ENCODE peak calls at places on chromosomes 2 and 18, in ten cellular contexts. T, Z, D, U, N, S, O, L, V and M are unnamed samples.
A peak's percentile ranks its signal among the peaks of the same experiment; 100 is the strongest.

GRCh38 chr2:11692966-11693521 is 23.0 kb upstream of the NTSR2 start:
- DNase-seq in N (peak; percentile 52), D (peak; percentile 81), L (peak; percentile 85), U (peak; percentile 37), S (peak; percentile 76), T (peak; percentile 65), O (no peak), V (peak; percentile 78), Z (peak; percentile 74), M (no peak)

GRCh38 chr2:171711351-171711750 is 24.1 kb downstream of the DYNC1I2 start:
- DNase-seq in N (no peak), V (no peak), O (no peak), U (no peak), S (no peak), Z (peak; percentile 11), D (no peak), L (no peak), T (no peak), M (no peak)

GRCh38 chr18:76875390-76876330 is 53.3 kb downstream of the ZNF236 start:
- DNase-seq in L (peak; percentile 51), N (peak; percentile 14), U (no peak), O (no peak), D (peak; percentile 76), V (peak; percentile 51), T (no peak), S (peak; percentile 28), Z (peak; percentile 17), M (no peak)

GRCh38 chr2:46942143-46942526 is 26.5 kb upstream of the MCFD2 start:
- DNase-seq in T (peak; percentile 48), L (peak; percentile 47), N (peak; percentile 70), V (peak; percentile 33), U (peak; percentile 39), S (peak; percentile 64), Z (no peak), O (no peak), D (no peak), M (peak; percentile 81)

GRCh38 chr2:106167067-106167466 is 27.0 kb downstream of the UXS1 start:
- DNase-seq in L (no peak), S (no peak), N (no peak), D (no peak), O (no peak), T (no peak), Z (no peak), V (no peak), U (no peak), M (no peak)

GRCh38 chr2:241809383-241810303 is 650 bp downstream of the NEU4 start:
- DNase-seq in U (no peak), D (no peak), V (no peak), N (no peak), T (no peak), L (no peak), O (no peak), Z (no peak), S (no peak), M (peak; percentile 55)

GRCh38 chr2:224947566-224947965 is 94.7 kb downstream of the DOCK10 start:
- DNase-seq in Z (no peak), U (no peak), S (no peak), O (no peak), L (no peak), N (no peak), V (no peak), T (no peak), D (no peak), M (no peak)

GRCh38 chr2:159052157-159052561 is 83.7 kb downstream of the TANC1 start:
- DNase-seq in V (no peak), S (no peak), L (peak; percentile 65), O (no peak), D (no peak), T (no peak), U (no peak), N (no peak), Z (no peak), M (no peak)

GRCh38 chr2:18834341-18834740 is 245.0 kb upstream of the NT5C1B start:
- DNase-seq in V (peak; percentile 45), Z (peak; percentile 14), O (no peak), S (no peak), T (peak; percentile 39), N (no peak), L (no peak), U (no peak), D (no peak), M (no peak)

GRCh38 chr2:170812716-170813585 is 3.7 kb upstream of the GAD1 start:
- DNase-seq in T (no peak), L (peak; percentile 86), N (no peak), S (peak; percentile 40), Z (peak; percentile 64), V (peak; percentile 86), O (peak; percentile 54), U (no peak), D (peak; percentile 54), M (no peak)

GRCh38 chr2:12050381-12050780 is 303.9 kb downstream of the LPIN1 start:
- DNase-seq in D (no peak), Z (no peak), L (no peak), N (no peak), T (no peak), U (no peak), V (no peak), O (no peak), S (no peak), M (no peak)

GRCh38 chr2:134375935-134376334 is 122.1 kb downstream of the MGAT5 start:
- DNase-seq in O (no peak), U (no peak), D (no peak), T (peak; percentile 29), L (no peak), N (no peak), V (peak; percentile 10), S (no peak), Z (no peak), M (no peak)

GRCh38 chr2:158394453-158394852 is 62.1 kb downstream of the CCDC148 start:
- DNase-seq in V (peak; percentile 25), D (no peak), N (no peak), T (no peak), S (no peak), O (no peak), Z (no peak), U (no peak), L (no peak), M (no peak)

GRCh38 chr2:289362-290089 is 1.6 kb upstream of the ALKAL2 start:
- DNase-seq in Z (no peak), L (peak; percentile 18), T (peak; percentile 69), D (peak; percentile 74), O (no peak), U (no peak), S (no peak), V (peak; percentile 13), N (no peak), M (peak; percentile 69)

GRCh38 chr2:14517731-14518130 is 114.8 kb upstream of the LRATD1 start:
- DNase-seq in Z (no peak), L (no peak), N (no peak), T (no peak), V (no peak), D (no peak), O (no peak), U (no peak), S (no peak), M (no peak)

GRCh38 chr2:216023055-216023648 is 9.8 kb upstream of the MREG start:
- DNase-seq in Z (peak; percentile 61), S (peak; percentile 47), D (peak; percentile 70), V (peak; percentile 61), N (peak; percentile 16), O (no peak), L (peak; percentile 71), T (peak; percentile 47), U (no peak), M (no peak)

GRCh38 chr2:19505199-19506136 is 147.0 kb upstream of the OSR1 start:
- DNase-seq in V (no peak), T (no peak), U (no peak), S (no peak), Z (no peak), D (no peak), L (peak; percentile 13), O (no peak), N (no peak), M (no peak)

GRCh38 chr2:164252568-164253287 is 368.6 kb downstream of the GRB14 start:
- DNase-seq in U (no peak), N (no peak), D (no peak), Z (no peak), V (no peak), S (no peak), L (no peak), O (no peak), T (no peak), M (no peak)

GRCh38 chr2:138534791-138535190 is 33.2 kb downstream of the SPOPL start:
- DNase-seq in U (no peak), V (no peak), L (no peak), N (no peak), D (no peak), T (no peak), S (no peak), Z (no peak), O (no peak), M (no peak)

GRCh38 chr2:128354161-128354560 is 35.5 kb upstream of the HS6ST1 start:
- DNase-seq in V (no peak), D (no peak), N (no peak), Z (no peak), U (no peak), S (no peak), T (no peak), L (no peak), O (no peak), M (no peak)

GRCh38 chr2:2613279-2614199 is 282.5 kb upstream of the MYT1L start:
- DNase-seq in U (peak; percentile 66), Z (peak; percentile 87), S (peak; percentile 83), T (peak; percentile 97), N (peak; percentile 67), V (peak; percentile 96), D (peak; percentile 90), O (peak; percentile 88), L (peak; percentile 91), M (peak; percentile 93)

GRCh38 chr2:95352291-95353054 is 50.0 kb upstream of the FAHD2A start:
- DNase-seq in V (no peak), Z (no peak), S (no peak), D (peak; percentile 20), T (no peak), O (no peak), N (no peak), L (no peak), U (no peak), M (peak; percentile 50)

GRCh38 chr2:168456526-168457176 is 579 bp downstream of the CERS6 start:
- DNase-seq in L (peak; percentile 69), D (peak; percentile 71), Z (peak; percentile 11), S (peak; percentile 52), U (no peak), V (peak; percentile 58), T (peak; percentile 50), O (no peak), N (no peak), M (peak; percentile 76)

GRCh38 chr18:75070625-75071483 is 138.1 kb downstream of the PTGR3 start:
- DNase-seq in N (peak; percentile 45), O (peak; percentile 91), L (peak; percentile 4), D (no peak), V (peak; percentile 68), U (peak; percentile 29), S (peak; percentile 67), Z (peak; percentile 85), T (peak; percentile 42), M (no peak)

GRCh38 chr2:173500953-173501352 is 146.3 kb downstream of the CDCA7 start:
- DNase-seq in O (no peak), Z (no peak), U (no peak), L (no peak), S (no peak), D (no peak), V (no peak), T (no peak), N (no peak), M (no peak)